ENCODE peak calls at places on chromosomes 2 and 18, in six cellular contexts. O, Z, H, T, W and S are unnamed samples.

GRCh38 chr2:30113617-30114293 is 33.1 kb upstream of the YPEL5 start:
- DNase-seq in O (peak), Z (no peak), H (no peak), T (peak), W (peak), S (no peak)

GRCh38 chr2:105760639-105761337 is 16.1 kb downstream of the NCK2 start:
- DNase-seq in O (no peak), Z (no peak), H (no peak), T (no peak), W (no peak), S (no peak)

GRCh38 chr18:2657788-2658458 is 2.4 kb downstream of the SMCHD1 start:
- DNase-seq in O (peak), Z (no peak), H (no peak), T (peak), W (peak), S (no peak)

GRCh38 chr2:6917071-6917760 is at the start of gene RNF144A:
- DNase-seq in O (peak), Z (peak), H (peak), T (no peak), W (peak), S (no peak)

GRCh38 chr2:30253873-30254691 is 22.7 kb downstream of the LBH start:
- DNase-seq in O (no peak), Z (no peak), H (no peak), T (no peak), W (no peak), S (no peak)

GRCh38 chr2:216880509-216881184 is 20.8 kb upstream of the TNP1 start:
- DNase-seq in O (no peak), Z (no peak), H (no peak), T (peak), W (peak), S (no peak)

GRCh38 chr2:192307530-192307929 is 112.8 kb upstream of the TMEFF2 start:
- DNase-seq in O (no peak), Z (no peak), H (no peak), T (no peak), W (no peak), S (no peak)

GRCh38 chr2:197599285-197599965 is 76.0 kb downstream of the RFTN2 start:
- DNase-seq in O (peak), Z (peak), H (no peak), T (no peak), W (peak), S (no peak)

GRCh38 chr18:21453512-21453862 is 147.0 kb downstream of the ESCO1 start:
- DNase-seq in O (peak), Z (no peak), H (no peak), T (no peak), W (no peak), S (no peak)

GRCh38 chr2:137937246-137937645 is 27.0 kb upstream of the HNMT start:
- DNase-seq in O (peak), Z (no peak), H (no peak), T (no peak), W (no peak), S (no peak)

GRCh38 chr18:56563568-56563967 is 74.8 kb downstream of the TXNL1 start:
- DNase-seq in O (peak), Z (no peak), H (no peak), T (no peak), W (no peak), S (peak)

GRCh38 chr2:62475172-62476011 is 30.6 kb downstream of the TMEM17 start:
- DNase-seq in O (no peak), Z (no peak), H (no peak), T (no peak), W (no peak), S (no peak)

GRCh38 chr2:48269126-48269822 is 260.7 kb upstream of the STON1 start:
- DNase-seq in O (no peak), Z (no peak), H (no peak), T (no peak), W (no peak), S (no peak)

GRCh38 chr18:24942144-24942543 is 409.8 kb downstream of the ZNF521 start:
- DNase-seq in O (peak), Z (no peak), H (no peak), T (no peak), W (peak), S (no peak)

GRCh38 chr2:133841905-133842304 is 273.6 kb upstream of the NCKAP5 start:
- DNase-seq in O (peak), Z (no peak), H (no peak), T (peak), W (no peak), S (no peak)

GRCh38 chr2:176637497-176638166 is 368.4 kb downstream of the MTX2 start:
- DNase-seq in O (peak), Z (no peak), H (no peak), T (no peak), W (peak), S (no peak)